ENCODE peak calls at places on chromosomes 16 and 17, in nine cellular contexts. I is Panc1, E is IMR-90, J is transverse colon, X is tibial artery, P is heart left ventricle, O is A673, C is esophagus squamous epithelium, F is cardiac muscle cell. B is an unnamed sample.

GRCh38 chr17:57823469-57824401 is 26.1 kb downstream of the MRPS23 start:
- DNase-seq in I (no peak), E (peak; percentile 27), P (no peak), C (no peak), X (no peak), J (no peak), F (no peak), O (no peak), B (no peak)

GRCh38 chr17:39962642-39963220 is at the start of gene GSDMA:
- DNase-seq in I (no peak), P (no peak), J (no peak), C (no peak), O (no peak), E (no peak), F (no peak), X (no peak), B (no peak)

GRCh38 chr17:19724501-19725420 is 8.4 kb upstream of the SLC47A2 start:
- DNase-seq in O (no peak), P (peak; percentile 62), C (no peak), I (no peak), E (no peak), J (peak; percentile 77), F (no peak), X (peak; percentile 89), B (peak; percentile 48)

GRCh38 chr16:31113420-31114124 is 3.9 kb upstream of the KAT8 start:
- DNase-seq in X (no peak), E (no peak), C (no peak), P (no peak), O (no peak), I (no peak), J (no peak), F (no peak), B (no peak)

GRCh38 chr17:82820278-82821251 is 19.3 kb downstream of the ZNF750 start:
- DNase-seq in C (no peak), O (no peak), J (no peak), P (no peak), E (no peak), F (no peak), I (no peak), X (no peak), B (no peak)

GRCh38 chr16:57701759-57702371 is 7.3 kb downstream of the DRC7 start:
- DNase-seq in P (no peak), X (no peak), C (no peak), I (no peak), O (no peak), J (no peak), F (no peak), E (no peak), B (peak; percentile 54)

GRCh38 chr17:68097161-68097805 is 61.7 kb downstream of the KPNA2 start:
- DNase-seq in O (no peak), C (no peak), X (no peak), I (no peak), E (peak; percentile 26), F (no peak), P (no peak), J (no peak), B (no peak)

GRCh38 chr16:16143038-16143763 is 80.1 kb downstream of the ABCC6 start:
- DNase-seq in I (no peak), P (no peak), E (no peak), C (no peak), O (peak; percentile 17), F (peak; percentile 11), X (no peak), J (no peak), B (no peak)

GRCh38 chr16:10949424-10949970 is 5.1 kb downstream of the CLEC16A start:
- DNase-seq in F (no peak), P (no peak), J (peak; percentile 28), C (no peak), X (no peak), I (no peak), E (no peak), O (peak; percentile 89), B (no peak)

GRCh38 chr16:77172964-77173363 is 18.0 kb upstream of the MON1B start:
- DNase-seq in J (no peak), C (no peak), X (no peak), F (no peak), P (no peak), O (peak; percentile 49), I (no peak), E (no peak), B (no peak)

DNA sequence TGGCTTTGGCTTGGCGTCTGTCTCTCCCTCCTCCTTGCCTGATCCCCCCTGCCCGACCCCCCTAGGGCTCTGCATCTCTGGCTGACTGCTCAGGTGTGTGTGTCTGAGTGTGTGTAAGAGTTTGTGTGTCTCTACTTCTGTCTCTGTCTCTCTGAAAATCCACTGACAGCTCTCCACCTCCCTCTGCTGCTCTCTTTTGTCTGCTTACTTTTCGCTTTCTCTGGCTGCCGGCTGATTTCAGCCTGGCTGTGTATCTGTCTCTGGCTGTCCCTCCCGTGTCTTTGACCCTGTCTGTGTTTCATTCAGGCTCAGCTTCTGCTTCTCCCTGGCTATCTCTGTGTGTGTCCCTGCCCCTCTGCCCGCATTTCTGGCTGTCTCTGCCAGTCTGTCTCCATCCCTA is 3.8 kb upstream of the SPEM1 start:
- DNase-seq in J (no peak), P (no peak), I (no peak), E (no peak), X (no peak), C (no peak), O (no peak), F (no peak), B (no peak)
- TF ChIP-seq CTCF in J (no peak), P (no peak), I (no peak), E (no peak), X (no peak), C (no peak), O (no peak), F (no peak), B (no peak)

GRCh38 chr17:49687878-49688491 is 10.1 kb upstream of the SPOP start:
- DNase-seq in I (no peak), E (peak; percentile 61), P (no peak), X (no peak), O (peak; percentile 56), J (no peak), C (no peak), F (no peak), B (no peak)

GRCh38 chr17:49691677-49692191 is 13.8 kb upstream of the SPOP start:
- DNase-seq in O (no peak), P (no peak), I (no peak), F (no peak), C (no peak), X (no peak), E (no peak), J (no peak), B (no peak)

GRCh38 chr17:49690256-49690655 is 12.4 kb upstream of the SPOP start:
- DNase-seq in X (no peak), P (no peak), E (no peak), F (no peak), O (no peak), J (no peak), C (no peak), I (no peak), B (no peak)

GRCh38 chr17:49692751-49693150 is 14.9 kb upstream of the SPOP start:
- DNase-seq in I (no peak), X (no peak), C (no peak), F (no peak), P (no peak), E (no peak), J (no peak), O (no peak), B (no peak)

DNA sequence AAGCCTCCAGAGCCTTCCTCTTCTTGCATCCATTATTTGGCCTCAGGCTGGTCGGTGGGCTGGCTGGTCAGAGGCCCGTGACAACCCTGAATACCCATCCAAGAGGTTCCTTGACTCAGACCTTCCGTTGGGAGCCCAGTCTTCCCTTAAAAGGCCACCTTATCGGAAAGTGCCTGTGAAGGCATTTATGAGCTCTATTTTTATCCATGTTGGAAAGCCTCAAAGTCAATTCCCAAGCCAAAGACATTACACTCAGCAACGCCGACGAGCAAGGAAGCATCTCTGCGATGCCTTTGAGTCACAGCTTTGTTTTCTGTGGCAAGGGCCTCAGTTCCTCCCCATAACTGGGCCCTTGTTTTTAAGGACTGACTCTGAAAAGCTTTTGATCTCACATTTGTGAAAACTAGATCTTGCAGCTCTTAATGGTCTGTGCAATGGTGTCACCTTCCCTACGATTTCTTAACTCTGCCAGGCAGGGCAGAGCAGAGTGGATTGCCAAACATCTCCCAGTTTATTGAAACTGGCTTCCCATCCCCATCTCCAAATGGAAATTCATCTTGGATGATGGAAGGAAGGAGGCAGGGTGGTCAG is 13.3 kb upstream of the SPOP start:
- DNase-seq in E (no peak), X (peak; percentile 92), J (peak; percentile 25), I (no peak), F (peak; percentile 91), O (no peak), C (no peak), P (peak; percentile 66), B (no peak)
- H3K27ac ChIP-seq in E (no peak overlapping the region), X (peak overlapping the region; percentile 90), J (peak overlapping the region; percentile 88), I (no peak overlapping the region), F (peak overlapping the region; percentile 99), O (no peak overlapping the region), C (peak overlapping the region; percentile 63), P (peak overlapping the region; percentile 90), B (no peak overlapping the region)

GRCh38 chr17:45128331-45128730 is 4.0 kb downstream of the PLCD3 start:
- DNase-seq in O (no peak), J (no peak), P (no peak), X (no peak), F (no peak), E (no peak), I (no peak), C (no peak), B (peak; percentile 60)
- H3K4me1 ChIP-seq in O (no peaks in the 10 kb centered on the region), J (peaks cover 66% of the 10 kb centered on the region), P (peaks cover 40% of the 10 kb centered on the region), X (peaks cover 73% of the 10 kb centered on the region), F (peaks cover 14% of the 10 kb centered on the region), E (peaks cover 48% of the 10 kb centered on the region), I (peaks cover 58% of the 10 kb centered on the region), C (peaks cover 50% of the 10 kb centered on the region), B (no peaks in the 10 kb centered on the region)

GRCh38 chr17:42121066-42121769 is at the start of gene KAT2A:
- DNase-seq in X (peak; percentile 83), F (peak; percentile 90), C (no peak), J (peak; percentile 88), O (peak; percentile 82), E (peak; percentile 77), P (peak; percentile 86), I (no peak), B (peak; percentile 77)

GRCh38 chr17:42125565-42125964 is 3.0 kb downstream of the HSPB9 start:
- DNase-seq in F (no peak), I (no peak), C (no peak), P (no peak), J (no peak), O (no peak), E (no peak), X (no peak), B (no peak)

GRCh38 chr17:42126836-42127235 is 4.2 kb downstream of the HSPB9 start:
- DNase-seq in F (no peak), P (no peak), E (no peak), O (no peak), X (no peak), I (no peak), C (no peak), J (no peak), B (no peak)

GRCh38 chr17:42122371-42123303 is at the start of gene HSPB9:
- DNase-seq in J (peak; percentile 86), X (no peak), O (no peak), P (peak; percentile 30), E (no peak), I (no peak), C (no peak), F (peak; percentile 61), B (peak; percentile 93)

DNA sequence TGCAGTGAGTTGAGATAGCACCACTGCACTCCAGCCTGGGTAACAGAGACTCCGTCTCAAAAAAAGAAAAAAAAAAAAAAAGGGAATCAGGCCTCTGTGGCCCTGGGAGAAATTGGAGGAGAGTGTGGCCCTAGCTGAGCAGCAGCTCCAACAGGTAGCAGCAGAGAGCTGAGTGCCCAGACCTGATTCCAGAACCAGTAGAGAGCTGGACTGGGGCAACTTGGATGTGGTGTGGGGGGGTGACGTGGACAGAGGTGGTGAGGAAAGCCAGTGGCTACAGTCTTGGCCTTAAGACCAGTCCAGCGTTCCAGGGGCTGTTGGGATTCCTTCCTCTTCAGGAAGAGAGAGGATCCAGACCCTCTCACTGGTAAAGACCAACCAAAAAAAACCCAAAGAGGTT is 1.7 kb downstream of the HSPB9 start:
- DNase-seq in X (no peak), J (no peak), O (no peak), I (no peak), F (no peak), C (no peak), P (no peak), E (no peak), B (no peak)
- TF ChIP-seq CTCF in X (no peak), J (no peak), O (no peak), I (no peak), F (no peak), C (no peak), P (no peak), E (peak; percentile 5), B (no peak)

B was measured in pancreas.